ENCODE peak calls at places on chromosomes 12 and 14, in seven cellular contexts. U, A, R, M, L, B and Y are unnamed samples.

GRCh38 chr12:47102406-47102805 is 22.6 kb upstream of the AMIGO2 start:
- DNase-seq in U (no peak), A (no peak), R (no peak), M (no peak), L (no peak), B (no peak), Y (no peak)

GRCh38 chr12:58252914-58253313 is 311.5 kb downstream of the ATP23 start:
- DNase-seq in U (no peak), A (no peak), R (no peak), M (no peak), L (no peak), B (no peak), Y (no peak)

GRCh38 chr12:49892084-49892731 is 11.5 kb downstream of the FAIM2 start:
- DNase-seq in U (peak), A (no peak), R (no peak), M (peak), L (no peak), B (no peak), Y (no peak)

GRCh38 chr12:95648990-95649791 is 97.9 kb upstream of the USP44 start:
- DNase-seq in U (no peak), A (peak), R (no peak), M (no peak), L (no peak), B (no peak), Y (peak)

GRCh38 chr14:99733551-99734405 is 49.7 kb downstream of the CYP46A1 start:
- DNase-seq in U (no peak), A (no peak), R (no peak), M (no peak), L (no peak), B (no peak), Y (no peak)

GRCh38 chr12:98296462-98297079 is 218.8 kb upstream of the TMPO start:
- DNase-seq in U (no peak), A (no peak), R (no peak), M (no peak), L (no peak), B (no peak), Y (peak)

GRCh38 chr14:53840444-53840843 is 116.2 kb downstream of the BMP4 start:
- DNase-seq in U (no peak), A (peak), R (peak), M (no peak), L (no peak), B (no peak), Y (no peak)

GRCh38 chr14:90419200-90419599 is 22.4 kb downstream of the CALM1 start:
- DNase-seq in U (no peak), A (peak), R (no peak), M (no peak), L (no peak), B (no peak), Y (no peak)

GRCh38 chr12:262817-263216 is at the start of gene SLC6A13:
- DNase-seq in U (no peak), A (no peak), R (no peak), M (no peak), L (no peak), B (no peak), Y (peak)

GRCh38 chr14:92589213-92589852 is 75.8 kb downstream of the RIN3 start:
- DNase-seq in U (no peak), A (no peak), R (peak), M (no peak), L (no peak), B (no peak), Y (peak)

GRCh38 chr12:78439666-78440065 is 424.9 kb upstream of the SYT1 start:
- DNase-seq in U (no peak), A (no peak), R (no peak), M (no peak), L (no peak), B (no peak), Y (no peak)

GRCh38 chr12:26523708-26524150 is 309.3 kb downstream of the ITPR2 start:
- DNase-seq in U (no peak), A (no peak), R (no peak), M (peak), L (no peak), B (no peak), Y (peak)

GRCh38 chr12:84924956-84925355 is 12.4 kb upstream of the SLC6A15 start:
- DNase-seq in U (no peak), A (no peak), R (no peak), M (no peak), L (no peak), B (no peak), Y (no peak)

GRCh38 chr12:53418221-53418620 is 5.4 kb upstream of the AMHR2 start:
- DNase-seq in U (no peak), A (no peak), R (no peak), M (no peak), L (no peak), B (no peak), Y (no peak)

GRCh38 chr12:71661977-71662522 is 1.6 kb downstream of the ZFC3H1 start:
- DNase-seq in U (peak), A (no peak), R (no peak), M (no peak), L (no peak), B (no peak), Y (no peak)

DNA sequence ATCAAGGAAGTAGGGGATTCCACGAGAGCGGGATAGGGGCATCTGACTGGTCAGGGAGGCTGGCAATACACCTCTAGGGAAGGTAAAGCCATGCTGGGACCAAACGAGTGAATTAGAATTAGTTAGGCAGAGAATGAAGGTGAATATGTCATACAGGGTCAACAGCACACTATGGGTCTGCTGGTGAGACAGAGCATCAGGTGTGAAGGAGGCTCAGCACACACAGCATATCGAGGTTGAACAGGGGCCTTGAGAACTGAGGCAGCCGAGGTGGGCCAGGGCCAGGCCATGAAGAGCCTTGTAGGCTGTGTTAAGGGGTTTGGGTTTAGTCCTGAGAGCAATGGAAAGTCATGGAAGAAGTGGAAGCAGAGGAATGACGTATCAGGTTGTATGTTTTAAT is 137.8 kb downstream of the PRKCH start:
- DNase-seq in U (no peak), A (no peak), R (no peak), M (no peak), L (no peak), B (no peak), Y (no peak)
- TF ChIP-seq JUND in U (no peak), A (no peak), R (no peak), M (no peak), L (no peak), B (no peak), Y (no peak)

DNA sequence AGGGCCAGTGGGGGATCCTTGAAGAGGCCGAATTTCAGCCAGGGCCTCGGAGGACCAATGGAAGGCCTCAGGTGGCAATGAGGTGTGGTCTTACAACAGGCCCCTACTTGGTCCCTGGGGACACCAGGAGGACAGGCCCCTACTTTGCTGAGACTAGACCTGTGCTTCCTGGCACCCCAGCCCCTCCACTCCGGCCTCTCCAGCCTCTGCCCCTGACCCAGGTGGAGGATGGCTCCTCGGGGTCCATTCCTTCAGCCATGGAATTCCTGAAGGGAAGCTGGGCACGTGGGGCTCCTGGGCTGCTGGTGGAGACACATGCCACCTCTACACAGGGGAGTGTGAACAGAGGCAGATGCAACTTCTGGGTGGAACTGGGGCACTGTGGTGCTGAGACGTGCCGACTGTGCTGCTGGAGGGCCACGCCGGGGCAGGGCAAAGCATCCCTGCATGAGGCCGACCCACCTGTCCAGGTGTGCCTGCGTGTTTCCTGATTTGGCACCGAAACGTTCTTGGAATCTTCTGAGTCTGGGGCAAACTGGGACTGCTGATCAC is 18.6 kb upstream of the KIF26A start:
- DNase-seq in U (no peak), A (no peak), R (no peak), M (no peak), L (no peak), B (no peak), Y (no peak)
- TF ChIP-seq JUND in U (no peak), A (no peak), R (no peak), M (no peak), L (no peak), B (no peak), Y (no peak)

GRCh38 chr12:18716236-18716635 is 21.6 kb downstream of the PLCZ1 start:
- DNase-seq in U (no peak), A (no peak), R (no peak), M (no peak), L (no peak), B (no peak), Y (no peak)

GRCh38 chr12:18720690-18721089 is 17.1 kb downstream of the PLCZ1 start:
- DNase-seq in U (no peak), A (no peak), R (no peak), M (no peak), L (no peak), B (no peak), Y (no peak)

GRCh38 chr12:18718462-18718861 is 19.4 kb downstream of the PLCZ1 start:
- DNase-seq in U (no peak), A (no peak), R (no peak), M (no peak), L (no peak), B (no peak), Y (no peak)

GRCh38 chr12:18723752-18724151 is 14.1 kb downstream of the PLCZ1 start:
- DNase-seq in U (no peak), A (peak), R (no peak), M (no peak), L (no peak), B (no peak), Y (peak)

GRCh38 chr12:18719922-18720321 is 17.9 kb downstream of the PLCZ1 start:
- DNase-seq in U (no peak), A (no peak), R (no peak), M (no peak), L (no peak), B (no peak), Y (no peak)
- TF ChIP-seq JUND in U (no peak), A (no peak), R (no peak), M (no peak), L (no peak), B (no peak), Y (no peak)

GRCh38 chr14:104877806-104878550 is 12.9 kb downstream of the CEP170B start:
- DNase-seq in U (no peak), A (no peak), R (no peak), M (no peak), L (no peak), B (no peak), Y (no peak)
- TF ChIP-seq JUND in U (no peak), A (no peak), R (no peak), M (no peak), L (no peak), B (no peak), Y (no peak)